ENCODE peak calls at places on chromosomes 2 and 18, in ten cellular contexts. One of them, this sample, is unnamed.

GRCh38 chr2:240217431-240218301 is 77.2 kb upstream of the OTOS start:
- DNase-seq in heart left ventricle: peak; percentile 2
- DNase-seq in right lobe of liver: peak; percentile 43
- DNase-seq in pancreas: no peak
- DNase-seq in astrocyte: no peak
- DNase-seq in CD8-positive, alpha-beta memory T cell: no peak
- DNase-seq in OCI-LY7: peak; percentile 14
- DNase-seq in small intestine: no peak
- DNase-seq in cardiac muscle cell: no peak
- DNase-seq in fibroblast of lung: no peak
- DNase-seq in this sample: no peak

GRCh38 chr2:147045113-147045512 is 799.7 kb upstream of the ACVR2A start:
- DNase-seq in heart left ventricle: peak; percentile 9
- DNase-seq in fibroblast of lung: peak; percentile 62
- DNase-seq in OCI-LY7: peak; percentile 20
- DNase-seq in astrocyte: peak; percentile 21
- DNase-seq in cardiac muscle cell: peak; percentile 81
- DNase-seq in CD8-positive, alpha-beta memory T cell: no peak
- DNase-seq in pancreas: peak; percentile 13
- DNase-seq in small intestine: peak; percentile 60
- DNase-seq in right lobe of liver: no peak
- DNase-seq in this sample: peak; percentile 5

GRCh38 chr2:182452456-182452990 is 25.7 kb upstream of the PDE1A start:
- DNase-seq in cardiac muscle cell: no peak
- DNase-seq in astrocyte: no peak
- DNase-seq in CD8-positive, alpha-beta memory T cell: no peak
- DNase-seq in small intestine: no peak
- DNase-seq in OCI-LY7: no peak
- DNase-seq in heart left ventricle: no peak
- DNase-seq in pancreas: no peak
- DNase-seq in right lobe of liver: no peak
- DNase-seq in fibroblast of lung: no peak
- DNase-seq in this sample: no peak

GRCh38 chr2:229815858-229816257 is 101.5 kb upstream of the DNER start:
- DNase-seq in small intestine: no peak
- DNase-seq in CD8-positive, alpha-beta memory T cell: no peak
- DNase-seq in OCI-LY7: no peak
- DNase-seq in pancreas: no peak
- DNase-seq in right lobe of liver: no peak
- DNase-seq in cardiac muscle cell: peak; percentile 39
- DNase-seq in fibroblast of lung: no peak
- DNase-seq in heart left ventricle: no peak
- DNase-seq in astrocyte: peak; percentile 48
- DNase-seq in this sample: no peak

GRCh38 chr2:177604291-177605065 is 211.9 kb downstream of the AGPS start:
- DNase-seq in OCI-LY7: peak; percentile 35
- DNase-seq in astrocyte: peak; percentile 60
- DNase-seq in fibroblast of lung: peak; percentile 82
- DNase-seq in CD8-positive, alpha-beta memory T cell: no peak
- DNase-seq in right lobe of liver: no peak
- DNase-seq in cardiac muscle cell: peak; percentile 83
- DNase-seq in small intestine: peak; percentile 33
- DNase-seq in pancreas: no peak
- DNase-seq in heart left ventricle: peak; percentile 13
- DNase-seq in this sample: peak; percentile 3

GRCh38 chr2:236249066-236249465 is 15.1 kb downstream of the ASB18 start:
- DNase-seq in fibroblast of lung: no peak
- DNase-seq in cardiac muscle cell: no peak
- DNase-seq in OCI-LY7: no peak
- DNase-seq in astrocyte: no peak
- DNase-seq in small intestine: no peak
- DNase-seq in heart left ventricle: no peak
- DNase-seq in CD8-positive, alpha-beta memory T cell: no peak
- DNase-seq in pancreas: no peak
- DNase-seq in right lobe of liver: no peak
- DNase-seq in this sample: no peak

GRCh38 chr18:21550510-21550970 is 50.0 kb downstream of the ESCO1 start:
- DNase-seq in fibroblast of lung: no peak
- DNase-seq in small intestine: peak; percentile 38
- DNase-seq in pancreas: no peak
- DNase-seq in cardiac muscle cell: no peak
- DNase-seq in astrocyte: no peak
- DNase-seq in heart left ventricle: no peak
- DNase-seq in OCI-LY7: no peak
- DNase-seq in CD8-positive, alpha-beta memory T cell: no peak
- DNase-seq in right lobe of liver: no peak
- DNase-seq in this sample: no peak

GRCh38 chr2:121297217-121297830 is 12.3 kb upstream of the TFCP2L1 start:
- DNase-seq in CD8-positive, alpha-beta memory T cell: no peak
- DNase-seq in heart left ventricle: no peak
- DNase-seq in OCI-LY7: no peak
- DNase-seq in small intestine: peak; percentile 59
- DNase-seq in cardiac muscle cell: peak; percentile 35
- DNase-seq in astrocyte: peak; percentile 2
- DNase-seq in pancreas: no peak
- DNase-seq in right lobe of liver: no peak
- DNase-seq in fibroblast of lung: peak; percentile 12
- DNase-seq in this sample: no peak

DNA sequence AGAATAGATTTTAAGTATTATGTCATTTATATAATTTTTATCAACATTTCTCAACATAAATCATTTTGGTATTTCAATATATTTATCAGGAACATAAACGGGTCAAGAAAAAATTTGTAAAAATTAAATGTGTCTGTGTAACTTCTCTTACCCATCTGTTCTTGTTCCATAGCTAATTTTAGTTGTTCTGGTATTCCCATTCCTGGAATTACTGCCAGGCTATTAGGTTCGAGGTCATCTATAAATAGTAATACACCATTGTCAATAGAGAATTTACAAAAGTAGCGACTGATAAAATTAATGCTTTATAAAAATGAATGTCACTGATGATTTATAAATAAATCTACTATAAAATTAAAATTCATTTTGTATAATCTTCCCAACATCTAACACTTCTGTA is 21.5 kb downstream of the SFT2D3 start:
- DNase-seq in right lobe of liver: no peak
- DNase-seq in OCI-LY7: no peak
- DNase-seq in CD8-positive, alpha-beta memory T cell: no peak
- DNase-seq in pancreas: no peak
- DNase-seq in astrocyte: no peak
- DNase-seq in fibroblast of lung: no peak
- DNase-seq in heart left ventricle: no peak
- DNase-seq in cardiac muscle cell: no peak
- DNase-seq in small intestine: no peak
- DNase-seq in this sample: no peak
- H3K36me3 ChIP-seq in right lobe of liver: peaks cover 42% of the 10 kb centered on the region
- H3K36me3 ChIP-seq in OCI-LY7: peaks cover 83% of the 10 kb centered on the region
- H3K36me3 ChIP-seq in CD8-positive, alpha-beta memory T cell: peaks cover 46% of the 10 kb centered on the region
- H3K36me3 ChIP-seq in pancreas: no peaks in the 10 kb centered on the region
- H3K36me3 ChIP-seq in astrocyte: peaks cover 31% of the 10 kb centered on the region
- H3K36me3 ChIP-seq in fibroblast of lung: peaks cover 9% of the 10 kb centered on the region
- H3K36me3 ChIP-seq in heart left ventricle: peaks cover 31% of the 10 kb centered on the region
- H3K36me3 ChIP-seq in cardiac muscle cell: peaks cover 9% of the 10 kb centered on the region
- H3K36me3 ChIP-seq in small intestine: peaks cover 16% of the 10 kb centered on the region
- H3K36me3 ChIP-seq in this sample: no peaks in the 10 kb centered on the region

GRCh38 chr2:170930132-170931109 is 1.4 kb downstream of the GORASP2 start:
- DNase-seq in fibroblast of lung: peak; percentile 30
- DNase-seq in pancreas: peak; percentile 18
- DNase-seq in cardiac muscle cell: peak; percentile 13
- DNase-seq in small intestine: peak; percentile 50
- DNase-seq in OCI-LY7: peak; percentile 84
- DNase-seq in CD8-positive, alpha-beta memory T cell: peak; percentile 71
- DNase-seq in heart left ventricle: no peak
- DNase-seq in right lobe of liver: no peak
- DNase-seq in astrocyte: peak; percentile 22
- DNase-seq in this sample: peak; percentile 41

GRCh38 chr2:170929686-170930050 is 615 bp downstream of the GORASP2 start:
- DNase-seq in heart left ventricle: peak; percentile 27
- DNase-seq in astrocyte: peak; percentile 17
- DNase-seq in cardiac muscle cell: peak; percentile 39
- DNase-seq in OCI-LY7: peak; percentile 72
- DNase-seq in CD8-positive, alpha-beta memory T cell: no peak
- DNase-seq in small intestine: peak; percentile 64
- DNase-seq in fibroblast of lung: peak; percentile 33
- DNase-seq in pancreas: peak; percentile 63
- DNase-seq in right lobe of liver: peak; percentile 77
- DNase-seq in this sample: no peak

GRCh38 chr2:170928824-170929685 is at the start of gene GORASP2:
- DNase-seq in heart left ventricle: peak; percentile 98
- DNase-seq in astrocyte: peak; percentile 98
- DNase-seq in pancreas: peak; percentile 99
- DNase-seq in CD8-positive, alpha-beta memory T cell: peak; percentile 99
- DNase-seq in right lobe of liver: peak; percentile 99
- DNase-seq in fibroblast of lung: peak; percentile 100
- DNase-seq in cardiac muscle cell: peak; percentile 100
- DNase-seq in OCI-LY7: peak; percentile 100
- DNase-seq in small intestine: peak; percentile 100
- DNase-seq in this sample: peak; percentile 99

GRCh38 chr2:170932166-170932565 is 3.1 kb downstream of the GORASP2 start:
- DNase-seq in pancreas: no peak
- DNase-seq in CD8-positive, alpha-beta memory T cell: no peak
- DNase-seq in heart left ventricle: no peak
- DNase-seq in small intestine: no peak
- DNase-seq in right lobe of liver: no peak
- DNase-seq in cardiac muscle cell: no peak
- DNase-seq in fibroblast of lung: no peak
- DNase-seq in OCI-LY7: no peak
- DNase-seq in astrocyte: no peak
- DNase-seq in this sample: no peak

DNA sequence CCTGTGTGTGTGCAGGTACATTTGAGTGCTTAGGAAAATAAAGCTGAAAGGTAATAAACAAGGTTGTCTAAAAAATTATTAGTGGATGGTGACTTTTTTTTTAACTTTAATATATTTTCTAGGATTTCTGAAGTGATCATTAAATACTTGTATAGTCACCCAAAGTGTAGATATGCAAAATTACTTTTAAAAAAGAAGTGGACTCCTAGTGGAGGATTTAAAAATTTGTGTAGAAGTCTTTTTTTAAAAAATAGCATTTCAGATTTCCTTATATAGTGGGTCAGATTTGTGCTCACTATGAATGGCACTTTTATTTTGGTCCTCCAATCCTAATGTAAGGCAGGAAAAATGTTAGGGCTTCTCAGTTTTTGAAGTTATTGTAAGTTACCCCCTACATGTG is 3.9 kb downstream of the GORASP2 start:
- DNase-seq in CD8-positive, alpha-beta memory T cell: no peak
- DNase-seq in cardiac muscle cell: no peak
- DNase-seq in small intestine: no peak
- DNase-seq in fibroblast of lung: no peak
- DNase-seq in astrocyte: no peak
- DNase-seq in pancreas: no peak
- DNase-seq in OCI-LY7: no peak
- DNase-seq in heart left ventricle: no peak
- DNase-seq in right lobe of liver: no peak
- DNase-seq in this sample: no peak
- H3K36me3 ChIP-seq in CD8-positive, alpha-beta memory T cell: no peaks in the 10 kb centered on the region
- H3K36me3 ChIP-seq in cardiac muscle cell: no peaks in the 10 kb centered on the region
- H3K36me3 ChIP-seq in small intestine: no peaks in the 10 kb centered on the region
- H3K36me3 ChIP-seq in fibroblast of lung: peaks cover 2% of the 10 kb centered on the region
- H3K36me3 ChIP-seq in astrocyte: no peaks in the 10 kb centered on the region
- H3K36me3 ChIP-seq in pancreas: no peaks in the 10 kb centered on the region
- H3K36me3 ChIP-seq in OCI-LY7: peaks cover 65% of the 10 kb centered on the region
- H3K36me3 ChIP-seq in heart left ventricle: peaks cover 4% of the 10 kb centered on the region
- H3K36me3 ChIP-seq in right lobe of liver: no peaks in the 10 kb centered on the region
- H3K36me3 ChIP-seq in this sample: no peaks in the 10 kb centered on the region

GRCh38 chr2:165629776-165630175 is 160.3 kb downstream of the CSRNP3 start:
- DNase-seq in right lobe of liver: no peak
- DNase-seq in astrocyte: no peak
- DNase-seq in heart left ventricle: no peak
- DNase-seq in CD8-positive, alpha-beta memory T cell: no peak
- DNase-seq in small intestine: no peak
- DNase-seq in OCI-LY7: peak; percentile 27
- DNase-seq in pancreas: no peak
- DNase-seq in fibroblast of lung: no peak
- DNase-seq in cardiac muscle cell: no peak
- DNase-seq in this sample: no peak

GRCh38 chr2:165633431-165633830 is 160.6 kb downstream of the GALNT3 start:
- DNase-seq in heart left ventricle: no peak
- DNase-seq in fibroblast of lung: no peak
- DNase-seq in right lobe of liver: no peak
- DNase-seq in pancreas: no peak
- DNase-seq in OCI-LY7: no peak
- DNase-seq in cardiac muscle cell: no peak
- DNase-seq in CD8-positive, alpha-beta memory T cell: no peak
- DNase-seq in small intestine: no peak
- DNase-seq in astrocyte: no peak
- DNase-seq in this sample: no peak

GRCh38 chr2:165632594-165632993 is 161.5 kb downstream of the GALNT3 start:
- DNase-seq in small intestine: no peak
- DNase-seq in CD8-positive, alpha-beta memory T cell: no peak
- DNase-seq in cardiac muscle cell: no peak
- DNase-seq in heart left ventricle: no peak
- DNase-seq in right lobe of liver: no peak
- DNase-seq in OCI-LY7: no peak
- DNase-seq in pancreas: no peak
- DNase-seq in astrocyte: no peak
- DNase-seq in fibroblast of lung: no peak
- DNase-seq in this sample: no peak

GRCh38 chr2:165627463-165627862 is 158.0 kb downstream of the CSRNP3 start:
- DNase-seq in small intestine: no peak
- DNase-seq in CD8-positive, alpha-beta memory T cell: no peak
- DNase-seq in fibroblast of lung: peak; percentile 65
- DNase-seq in right lobe of liver: no peak
- DNase-seq in cardiac muscle cell: peak; percentile 27
- DNase-seq in heart left ventricle: no peak
- DNase-seq in pancreas: no peak
- DNase-seq in OCI-LY7: no peak
- DNase-seq in astrocyte: peak; percentile 79
- DNase-seq in this sample: no peak

DNA sequence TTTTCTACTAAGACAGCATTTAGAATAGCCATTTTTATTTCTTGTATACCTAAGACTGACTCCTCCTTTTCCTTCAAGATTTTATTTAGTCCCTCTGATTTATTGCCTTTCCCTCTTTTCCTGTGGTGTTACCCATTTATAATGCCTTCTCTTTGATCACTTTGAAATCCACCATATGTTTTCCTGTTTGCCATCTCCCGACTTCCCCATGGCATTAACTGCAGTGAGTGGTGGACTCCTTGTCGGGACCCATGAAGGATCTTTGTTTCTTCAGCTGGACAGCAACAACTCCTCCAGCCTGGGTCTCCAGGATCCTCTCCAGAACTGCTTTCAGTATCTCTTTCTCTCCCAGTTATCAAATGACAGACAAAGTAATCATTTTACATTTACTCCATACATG is 160.8 kb downstream of the CSRNP3 start:
- DNase-seq in pancreas: no peak
- DNase-seq in cardiac muscle cell: no peak
- DNase-seq in small intestine: no peak
- DNase-seq in heart left ventricle: no peak
- DNase-seq in OCI-LY7: no peak
- DNase-seq in fibroblast of lung: no peak
- DNase-seq in astrocyte: no peak
- DNase-seq in CD8-positive, alpha-beta memory T cell: no peak
- DNase-seq in right lobe of liver: no peak
- DNase-seq in this sample: no peak
- H3K36me3 ChIP-seq in pancreas: no peaks in the 10 kb centered on the region
- H3K36me3 ChIP-seq in cardiac muscle cell: no peaks in the 10 kb centered on the region
- H3K36me3 ChIP-seq in small intestine: no peaks in the 10 kb centered on the region
- H3K36me3 ChIP-seq in heart left ventricle: no peaks in the 10 kb centered on the region
- H3K36me3 ChIP-seq in OCI-LY7: no peaks in the 10 kb centered on the region
- H3K36me3 ChIP-seq in fibroblast of lung: no peaks in the 10 kb centered on the region
- H3K36me3 ChIP-seq in astrocyte: no peaks in the 10 kb centered on the region
- H3K36me3 ChIP-seq in CD8-positive, alpha-beta memory T cell: no peaks in the 10 kb centered on the region
- H3K36me3 ChIP-seq in right lobe of liver: no peaks in the 10 kb centered on the region
- H3K36me3 ChIP-seq in this sample: no peaks in the 10 kb centered on the region

GRCh38 chr18:36114251-36114650 is 14.9 kb downstream of the SLC39A6 start:
- DNase-seq in right lobe of liver: no peak
- DNase-seq in OCI-LY7: no peak
- DNase-seq in astrocyte: no peak
- DNase-seq in cardiac muscle cell: no peak
- DNase-seq in pancreas: no peak
- DNase-seq in fibroblast of lung: no peak
- DNase-seq in small intestine: no peak
- DNase-seq in heart left ventricle: no peak
- DNase-seq in CD8-positive, alpha-beta memory T cell: no peak
- DNase-seq in this sample: no peak
- H3K36me3 ChIP-seq in right lobe of liver: peaks cover 14% of the 10 kb centered on the region
- H3K36me3 ChIP-seq in OCI-LY7: peaks cover 47% of the 10 kb centered on the region
- H3K36me3 ChIP-seq in astrocyte: peaks cover 31% of the 10 kb centered on the region
- H3K36me3 ChIP-seq in cardiac muscle cell: peaks cover 48% of the 10 kb centered on the region
- H3K36me3 ChIP-seq in pancreas: no peaks in the 10 kb centered on the region
- H3K36me3 ChIP-seq in fibroblast of lung: peaks cover 10% of the 10 kb centered on the region
- H3K36me3 ChIP-seq in small intestine: peaks cover 7% of the 10 kb centered on the region
- H3K36me3 ChIP-seq in heart left ventricle: peaks cover 52% of the 10 kb centered on the region
- H3K36me3 ChIP-seq in CD8-positive, alpha-beta memory T cell: peaks cover 32% of the 10 kb centered on the region
- H3K36me3 ChIP-seq in this sample: peaks cover 6% of the 10 kb centered on the region